ENCODE peak calls at places on chromosomes 7 and 10, in six cellular contexts. O is ovary, F is esophagus squamous epithelium, S is IMR-90, E is HCT116, W is stomach. Q is an unnamed sample.

GRCh38 chr10:50310560-50311174 is 59.4 kb upstream of the ASAH2 start:
- DNase-seq in W (no peak), F (no peak), O (no peak), E (peak; percentile 18), S (no peak), Q (no peak)

GRCh38 chr10:72229261-72230251 is 13.5 kb upstream of the ASCC1 start:
- DNase-seq in F (no peak), S (peak; percentile 18), E (no peak), O (no peak), W (no peak), Q (no peak)

GRCh38 chr7:73308074-73308664 is 457 bp downstream of the NSUN5 start:
- DNase-seq in E (no peak), F (no peak), W (no peak), O (no peak), S (no peak), Q (no peak)

GRCh38 chr7:5777932-5778331 is 3.5 kb downstream of the RNF216 start:
- DNase-seq in F (no peak), E (no peak), S (no peak), W (no peak), O (no peak), Q (no peak)

GRCh38 chr10:6565588-6565987 is 14.5 kb downstream of the PRKCQ start:
- DNase-seq in O (no peak), S (no peak), E (no peak), W (no peak), F (no peak), Q (no peak)

GRCh38 chr7:30240401-30240800 is 44.0 kb upstream of the ZNRF2 start:
- DNase-seq in S (no peak), F (no peak), W (no peak), E (no peak), O (no peak), Q (no peak)

GRCh38 chr7:151599401-151600227 is 79.9 kb upstream of the RHEB start:
- DNase-seq in W (no peak), F (no peak), E (peak; percentile 68), S (peak; percentile 93), O (peak; percentile 67), Q (no peak)

GRCh38 chr10:52212802-52213510 is 101.1 kb upstream of the DKK1 start:
- DNase-seq in S (no peak), O (no peak), W (no peak), F (no peak), E (no peak), Q (no peak)

GRCh38 chr7:21256310-21256877 is 171.5 kb upstream of the SP4 start:
- DNase-seq in E (peak; percentile 32), S (peak; percentile 38), W (no peak), F (no peak), O (no peak), Q (no peak)

GRCh38 chr10:5692476-5693358 is 8.1 kb downstream of the TASOR2 start:
- DNase-seq in F (no peak), O (peak; percentile 78), E (no peak), S (peak; percentile 19), W (peak; percentile 63), Q (peak; percentile 67)

GRCh38 chr7:157009170-157009777 is 1.2 kb downstream of the MNX1 start:
- DNase-seq in F (no peak), S (no peak), W (peak; percentile 59), O (no peak), E (no peak), Q (no peak)

GRCh38 chr10:92208736-92209135 is 82.1 kb downstream of the CPEB3 start:
- DNase-seq in W (no peak), O (no peak), S (peak; percentile 27), F (no peak), E (no peak), Q (no peak)

GRCh38 chr7:158362912-158363905 is 224.4 kb downstream of the PTPRN2 start:
- DNase-seq in E (no peak), W (no peak), O (no peak), F (no peak), S (no peak), Q (no peak)

GRCh38 chr10:132057191-132057681 is 8.5 kb upstream of the JAKMIP3 start:
- DNase-seq in O (no peak), E (no peak), F (no peak), S (no peak), W (no peak), Q (peak; percentile 41)

GRCh38 chr10:5396545-5396944 is 8.1 kb downstream of the TUBAL3 start:
- DNase-seq in S (no peak), E (no peak), O (no peak), F (no peak), W (no peak), Q (no peak)

GRCh38 chr10:29648983-29649268 is 14.2 kb upstream of the SVIL start:
- DNase-seq in O (peak; percentile 55), E (no peak), F (no peak), S (peak; percentile 68), W (no peak), Q (no peak)

GRCh38 chr7:117741962-117742361 is 131.3 kb downstream of the CTTNBP2 start:
- DNase-seq in F (no peak), O (no peak), S (peak; percentile 80), W (no peak), E (no peak), Q (no peak)

GRCh38 chr10:43778571-43778970 is 129.9 kb upstream of the ZNF32 start:
- DNase-seq in F (no peak), S (no peak), W (no peak), E (no peak), O (no peak), Q (no peak)

GRCh38 chr7:150324366-150324961 is 1.1 kb upstream of the ACTR3C start:
- DNase-seq in E (no peak), F (no peak), W (no peak), S (peak; percentile 11), O (no peak), Q (no peak)

GRCh38 chr7:80493121-80493849 is 18.6 kb downstream of the GNAT3 start:
- DNase-seq in F (no peak), O (no peak), S (no peak), E (no peak), W (no peak), Q (no peak)

GRCh38 chr7:135811513-135811912 is 62.9 kb upstream of the FAM180A start:
- DNase-seq in O (no peak), F (no peak), W (no peak), S (peak; percentile 76), E (no peak), Q (no peak)

GRCh38 chr7:31092606-31093005 is 40.5 kb downstream of the ADCYAP1R1 start:
- DNase-seq in E (no peak), O (no peak), F (no peak), W (no peak), S (no peak), Q (no peak)

GRCh38 chr10:8032558-8032957 is 21.9 kb upstream of the GATA3 start:
- DNase-seq in F (no peak), S (no peak), W (no peak), O (no peak), E (no peak), Q (no peak)

GRCh38 chr10:78451592-78451991 is 417.9 kb downstream of the RPS24 start:
- DNase-seq in E (no peak), S (peak; percentile 16), F (no peak), W (no peak), O (peak; percentile 68), Q (no peak)

GRCh38 chr10:25766687-25767221 is 167.3 kb upstream of the MYO3A start:
- DNase-seq in F (no peak), E (no peak), O (no peak), S (no peak), W (no peak), Q (no peak)
- TF ChIP-seq POLR2A in F (no peak), E (no peak), O (no peak), S (no peak), W (no peak), Q (no peak)

DNA sequence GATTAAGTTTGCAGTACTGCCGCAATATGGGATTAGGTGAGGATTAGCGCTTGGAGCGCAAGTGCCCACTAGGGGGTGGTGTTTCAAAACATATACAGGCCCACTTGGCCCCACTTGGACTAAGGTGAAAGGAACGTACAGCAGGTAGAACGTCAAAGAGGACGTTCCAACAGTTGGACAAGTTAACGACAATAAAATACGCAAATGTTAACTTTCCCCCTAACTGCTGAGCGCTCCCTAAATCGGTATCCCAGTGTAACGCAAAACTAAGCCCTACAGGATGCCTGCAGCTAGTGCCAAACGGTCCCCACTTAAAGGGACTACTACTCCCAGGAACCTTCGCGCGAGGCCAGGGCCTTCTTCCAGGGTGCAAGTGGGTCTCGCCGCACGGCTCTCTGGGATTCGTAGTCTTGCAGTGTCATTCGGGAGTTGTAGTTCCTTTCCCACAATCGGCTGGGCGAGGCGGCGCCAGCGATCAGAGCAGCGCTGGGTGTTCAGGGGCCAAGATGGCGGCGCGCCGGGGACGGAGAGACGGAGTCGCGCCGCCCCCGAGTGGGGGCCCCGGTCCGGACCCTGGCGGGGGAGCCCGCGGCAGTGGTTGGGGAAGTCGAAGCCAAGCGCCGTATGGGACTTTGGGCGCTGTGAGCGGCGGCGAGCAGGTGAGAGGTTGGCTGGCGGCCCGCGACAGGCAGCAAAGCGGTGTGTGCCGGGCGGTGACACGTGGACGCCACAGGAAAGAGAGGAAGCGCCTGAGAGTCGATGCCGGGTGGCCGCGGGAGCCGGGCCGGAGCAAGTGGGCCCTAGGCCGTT is at the start of gene PPRC1:
- DNase-seq in W (peak; percentile 99), E (peak; percentile 100), O (peak; percentile 98), F (peak; percentile 99), S (peak; percentile 99), Q (peak; percentile 98)
- TF ChIP-seq POLR2A in W (no peak), E (peak; percentile 74), O (peak; percentile 93), F (peak; percentile 77), S (peak; percentile 95), Q (no peak)

DNA sequence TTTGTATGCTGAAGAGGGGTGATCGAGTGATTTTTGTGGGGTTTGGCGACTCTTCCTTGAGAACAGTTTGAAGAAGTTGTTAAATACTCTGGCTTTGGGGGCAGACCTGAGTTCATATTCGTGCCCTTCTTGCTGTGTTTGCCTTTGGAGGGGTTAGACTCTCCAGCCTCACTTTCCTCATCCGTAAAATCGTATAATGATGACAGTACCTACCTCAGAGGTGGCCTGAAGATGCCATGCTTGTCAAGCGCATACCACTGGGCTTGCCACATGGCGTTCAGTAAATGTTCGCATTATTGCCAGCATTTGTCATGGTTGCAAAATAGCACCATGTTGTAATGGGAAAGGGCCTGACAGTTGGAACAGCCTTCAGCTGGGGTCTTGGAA is 1.3 kb downstream of the STK17A start:
- DNase-seq in W (no peak), O (no peak), S (peak; percentile 71), F (no peak), E (no peak), Q (no peak)
- TF ChIP-seq POLR2A in W (no peak), O (no peak), S (no peak), F (no peak), E (no peak), Q (no peak)

DNA sequence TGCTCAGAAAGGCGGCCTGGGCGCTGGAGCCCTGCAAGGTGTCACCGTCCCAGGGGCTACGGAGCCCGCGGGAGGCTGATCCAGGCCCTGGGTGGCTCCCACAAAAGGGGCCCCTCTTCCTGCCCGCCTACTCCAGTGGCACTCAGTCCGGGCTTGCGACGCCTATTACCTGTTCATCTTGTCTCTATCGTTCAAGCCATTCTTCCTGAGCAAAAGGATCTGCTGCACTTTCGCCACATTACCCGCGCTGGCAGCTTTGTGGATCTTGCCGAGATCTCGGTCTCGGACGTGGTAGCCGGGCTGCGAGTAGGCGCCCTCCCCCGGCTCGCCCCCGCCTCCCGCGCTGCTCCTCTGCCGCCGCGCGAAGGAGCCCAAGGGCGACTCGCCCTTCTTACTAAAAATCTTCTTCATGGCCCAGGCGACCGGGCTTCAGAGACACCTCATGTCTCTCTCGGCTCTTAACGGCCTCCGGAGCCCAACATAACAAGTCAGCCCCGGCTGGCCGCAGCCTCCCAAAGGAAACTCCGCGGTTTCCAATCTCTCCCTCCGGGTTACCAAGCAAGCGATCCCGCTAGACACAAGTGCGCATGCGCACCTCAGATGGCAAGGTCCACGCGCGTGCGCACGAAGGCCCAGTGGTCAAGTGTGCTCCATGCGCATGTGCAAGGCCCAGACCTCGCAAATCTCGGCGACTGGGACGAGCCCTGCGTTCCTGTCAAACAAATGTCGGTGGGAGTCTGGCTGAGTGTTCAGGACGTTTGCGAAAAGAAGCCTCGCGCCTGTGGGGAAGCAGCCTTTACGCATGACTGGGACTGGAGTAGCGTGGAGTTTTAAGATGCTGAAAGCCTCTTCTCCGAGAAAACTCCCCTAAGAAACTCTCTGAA is at the start of gene ANKRD26:
- DNase-seq in W (peak; percentile 99), E (peak; percentile 94), F (peak; percentile 79), S (peak; percentile 97), O (peak; percentile 99), Q (peak; percentile 99)
- TF ChIP-seq POLR2A in W (peak; percentile 35), E (peak; percentile 94), F (peak; percentile 75), S (peak; percentile 87), O (peak; percentile 69), Q (peak; percentile 47)

Q was measured in heart left ventricle.